ENCODE peak calls at places on chromosomes 6 and 20, in seven cellular contexts. V, H, L, Z, C, F and Y are unnamed samples.

GRCh38 chr6:90421656-90422055 is 125.0 kb upstream of the BACH2 start:
- DNase-seq in V (no peak), H (no peak), L (no peak), Z (no peak), C (no peak), F (no peak), Y (no peak)

GRCh38 chr20:33224399-33224798 is 7.2 kb downstream of the BPIFA3 start:
- DNase-seq in V (no peak), H (no peak), L (no peak), Z (no peak), C (no peak), F (no peak), Y (no peak)

GRCh38 chr20:11891081-11891826 is 26.4 kb upstream of the BTBD3 start:
- DNase-seq in V (peak; percentile 52), H (peak; percentile 38), L (no peak), Z (no peak), C (peak; percentile 21), F (peak; percentile 60), Y (no peak)

GRCh38 chr6:128527375-128527774 is 7.0 kb upstream of the PTPRK start:
- DNase-seq in V (no peak), H (no peak), L (no peak), Z (no peak), C (no peak), F (no peak), Y (no peak)

GRCh38 chr6:87198496-87198895 is 43.1 kb downstream of the ZNF292 start:
- DNase-seq in V (peak; percentile 9), H (peak; percentile 78), L (no peak), Z (no peak), C (no peak), F (no peak), Y (peak; percentile 54)

GRCh38 chr6:51626391-51626790 is 461.0 kb downstream of the PKHD1 start:
- DNase-seq in V (peak; percentile 4), H (no peak), L (peak; percentile 23), Z (no peak), C (no peak), F (no peak), Y (no peak)

GRCh38 chr6:158448856-158449255 is 111.0 kb upstream of the TMEM181 start:
- DNase-seq in V (no peak), H (no peak), L (no peak), Z (no peak), C (no peak), F (no peak), Y (no peak)

GRCh38 chr6:103797738-103798137 is 1062.0 kb downstream of the HACE1 start:
- DNase-seq in V (peak; percentile 9), H (peak; percentile 40), L (peak; percentile 4), Z (no peak), C (no peak), F (peak; percentile 64), Y (peak; percentile 0)

GRCh38 chr6:91273729-91274128 is 686.9 kb upstream of the MAP3K7 start:
- DNase-seq in V (no peak), H (no peak), L (no peak), Z (no peak), C (peak; percentile 7), F (no peak), Y (no peak)

GRCh38 chr6:131914234-131914633 is 36.9 kb downstream of the CCN2 start:
- DNase-seq in V (peak; percentile 80), H (peak; percentile 60), L (peak; percentile 92), Z (no peak), C (peak; percentile 50), F (no peak), Y (no peak)
- TF ChIP-seq CTCF in V (no peak), H (no peak), L (no peak), Z (no peak), C (no peak), F (no peak), Y (no peak)

GRCh38 chr6:2949536-2950083 is 21.8 kb downstream of the SERPINB6 start:
- DNase-seq in V (no peak), H (no peak), L (no peak), Z (no peak), C (no peak), F (no peak), Y (no peak)

GRCh38 chr6:2950713-2951112 is 20.7 kb downstream of the SERPINB6 start:
- DNase-seq in V (peak; percentile 24), H (no peak), L (peak; percentile 27), Z (no peak), C (no peak), F (no peak), Y (no peak)

GRCh38 chr6:2952557-2953095 is 18.7 kb downstream of the SERPINB6 start:
- DNase-seq in V (peak; percentile 74), H (peak; percentile 88), L (peak; percentile 81), Z (no peak), C (peak; percentile 81), F (peak; percentile 95), Y (peak; percentile 91)

GRCh38 chr6:2951723-2952122 is 19.6 kb downstream of the SERPINB6 start:
- DNase-seq in V (no peak), H (no peak), L (no peak), Z (no peak), C (no peak), F (peak; percentile 35), Y (no peak)

GRCh38 chr6:2953098-2953497 is 18.3 kb downstream of the SERPINB6 start:
- DNase-seq in V (no peak), H (no peak), L (no peak), Z (no peak), C (no peak), F (no peak), Y (no peak)
- H3K4me3 ChIP-seq in V (no peak overlapping the region), H (no peak overlapping the region), L (no peak overlapping the region), Z (no peak overlapping the region), C (peak overlapping the region; percentile 26), F (peak overlapping the region; percentile 13), Y (no peak overlapping the region)

GRCh38 chr20:6641012-6641411 is 126.5 kb upstream of the BMP2 start:
- DNase-seq in V (no peak), H (no peak), L (no peak), Z (no peak), C (no peak), F (no peak), Y (no peak)
- TF ChIP-seq CTCF in V (no peak), H (no peak), L (no peak), Z (no peak), C (no peak), F (peak; percentile 36), Y (no peak)

GRCh38 chr6:85676086-85676729 is 33.5 kb upstream of the SYNCRIP start:
- DNase-seq in V (peak; percentile 27), H (peak; percentile 42), L (peak; percentile 29), Z (no peak), C (no peak), F (no peak), Y (peak; percentile 56)
- H3K4me3 ChIP-seq in V (peak overlapping the region; percentile 100), H (peak overlapping the region; percentile 95), L (peak overlapping the region; percentile 81), Z (peak overlapping the region; percentile 91), C (peak overlapping the region; percentile 92), F (peak overlapping the region; percentile 86), Y (peak overlapping the region; percentile 68)

GRCh38 chr20:51381557-51381956 is 161.0 kb downstream of the NFATC2 start:
- DNase-seq in V (no peak), H (no peak), L (no peak), Z (no peak), C (no peak), F (peak; percentile 45), Y (no peak)
- TF ChIP-seq CTCF in V (no peak), H (no peak), L (no peak), Z (no peak), C (no peak), F (peak; percentile 63), Y (no peak)

DNA sequence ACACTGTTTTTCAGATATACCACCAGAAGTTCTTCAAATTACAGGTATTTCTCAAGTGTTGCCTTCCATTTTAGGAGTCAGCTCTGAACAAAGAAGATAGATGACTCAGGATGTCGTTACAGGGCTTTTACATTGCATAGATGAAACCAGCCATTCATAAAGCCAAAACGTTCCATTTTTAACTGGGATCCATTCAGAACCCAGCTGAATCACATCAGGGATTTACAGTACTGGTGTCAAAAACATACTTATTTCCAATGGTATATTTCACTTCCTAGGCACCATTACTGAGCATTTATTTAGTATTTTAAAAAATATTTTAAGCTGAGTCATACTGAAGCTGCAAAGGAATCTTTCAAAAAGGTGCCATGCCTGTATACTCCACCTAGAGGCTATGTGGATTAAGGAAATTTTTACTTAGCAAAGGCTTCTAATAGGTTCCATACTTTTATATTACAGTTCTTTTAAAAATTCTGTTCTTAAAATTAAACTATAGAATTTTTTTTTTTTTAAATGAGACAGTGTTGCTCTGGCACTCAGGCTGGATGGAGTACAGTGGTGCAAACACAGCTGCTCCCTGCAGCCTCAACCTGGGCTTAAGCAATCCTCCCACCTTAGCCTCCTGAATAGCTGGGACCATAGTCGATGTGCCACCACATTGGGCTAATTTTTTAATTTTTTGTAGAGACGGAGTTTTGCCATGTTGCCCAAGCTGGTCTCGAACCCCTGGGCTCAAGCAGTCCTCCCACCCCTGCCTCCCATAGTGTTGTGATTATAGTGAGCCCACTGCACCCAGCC is 2.6 kb downstream of the ASF1A start:
- DNase-seq in V (peak; percentile 80), H (peak; percentile 80), L (peak; percentile 86), Z (no peak), C (peak; percentile 40), F (peak; percentile 64), Y (peak; percentile 68)
- H3K4me3 ChIP-seq in V (peak overlapping the region; percentile 78), H (no peak overlapping the region), L (no peak overlapping the region), Z (peak overlapping the region; percentile 67), C (peak overlapping the region; percentile 90), F (peak overlapping the region; percentile 88), Y (peak overlapping the region; percentile 87)

DNA sequence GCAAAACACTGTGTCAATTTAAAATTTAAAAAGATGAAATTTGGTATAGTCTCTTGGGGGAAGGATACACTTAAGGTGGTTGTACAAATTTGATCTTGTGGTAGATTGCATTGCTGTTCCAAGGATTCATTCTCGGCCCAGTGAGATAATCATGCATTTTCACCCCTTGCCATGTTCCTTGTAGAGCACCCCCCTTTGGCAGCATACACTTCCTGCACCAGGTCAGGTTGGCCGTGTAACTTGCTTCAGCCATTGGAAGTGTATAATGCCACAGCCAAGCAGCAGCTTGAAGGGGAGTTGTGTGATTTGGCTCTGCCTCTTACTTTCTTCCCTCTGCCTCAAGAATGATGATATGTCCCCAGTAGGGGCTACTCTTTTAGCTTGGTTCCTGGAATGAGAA is 21.9 kb downstream of the CCN2 start:
- DNase-seq in V (no peak), H (no peak), L (no peak), Z (no peak), C (no peak), F (peak; percentile 74), Y (no peak)
- TF ChIP-seq CTCF in V (peak; percentile 10), H (no peak), L (no peak), Z (peak; percentile 22), C (peak; percentile 39), F (peak; percentile 79), Y (no peak)

GRCh38 chr6:37101991-37102298 is 68.0 kb upstream of the PIM1 start:
- DNase-seq in V (no peak), H (no peak), L (no peak), Z (no peak), C (no peak), F (no peak), Y (no peak)
- H3K4me3 ChIP-seq in V (no peak overlapping the region), H (no peak overlapping the region), L (no peak overlapping the region), Z (no peak overlapping the region), C (peak overlapping the region; percentile 52), F (peak overlapping the region; percentile 41), Y (peak overlapping the region; percentile 57)

GRCh38 chr20:15491564-15491963 is 1081.7 kb downstream of the KIF16B start:
- DNase-seq in V (peak; percentile 27), H (no peak), L (peak; percentile 19), Z (no peak), C (no peak), F (peak; percentile 71), Y (no peak)
- TF ChIP-seq CTCF in V (peak; percentile 50), H (no peak), L (peak; percentile 54), Z (peak; percentile 43), C (peak; percentile 61), F (peak; percentile 76), Y (no peak)